ENCODE peak calls at places on chromosomes 12 and 14, in four cellular contexts. One of them, this sample, is unnamed.

GRCh38 chr14:73521229-73521628 is 15.7 kb upstream of the ACOT1 start:
- DNase-seq in GM12878: no peak
- DNase-seq in HepG2: no peak
- DNase-seq in H1: no peak
- DNase-seq in this sample: no peak

GRCh38 chr14:73591690-73592448 is at the start of gene ACOT4:
- DNase-seq in HepG2: no peak
- DNase-seq in H1: no peak
- DNase-seq in GM12878: no peak
- DNase-seq in this sample: no peak

GRCh38 chr12:76643438-76643837 is 83.9 kb upstream of the OSBPL8 start:
- DNase-seq in H1: no peak
- DNase-seq in GM12878: no peak
- DNase-seq in HepG2: no peak
- DNase-seq in this sample: no peak

GRCh38 chr14:71465316-71465715 is 466.9 kb upstream of the RGS6 start:
- DNase-seq in HepG2: no peak
- DNase-seq in GM12878: no peak
- DNase-seq in H1: no peak
- DNase-seq in this sample: no peak

GRCh38 chr14:92865674-92866073 is 57.3 kb upstream of the CHGA start:
- DNase-seq in GM12878: no peak
- DNase-seq in H1: no peak
- DNase-seq in HepG2: no peak
- DNase-seq in this sample: no peak

GRCh38 chr12:89379100-89379838 is 27.0 kb upstream of the DUSP6 start:
- DNase-seq in GM12878: no peak
- DNase-seq in HepG2: peak; percentile 78
- DNase-seq in H1: no peak
- DNase-seq in this sample: no peak

GRCh38 chr12:88590851-88591250 is 10.6 kb upstream of the KITLG start:
- DNase-seq in HepG2: no peak
- DNase-seq in H1: no peak
- DNase-seq in GM12878: no peak
- DNase-seq in this sample: no peak

GRCh38 chr12:19462441-19462840 is 23.1 kb downstream of the AEBP2 start:
- DNase-seq in GM12878: no peak
- DNase-seq in HepG2: no peak
- DNase-seq in H1: no peak
- DNase-seq in this sample: no peak

GRCh38 chr14:31025335-31026075 is at the start of gene AP4S1:
- DNase-seq in GM12878: no peak
- DNase-seq in HepG2: peak; percentile 57
- DNase-seq in H1: no peak
- DNase-seq in this sample: peak; percentile 16

GRCh38 chr12:104467346-104467837 is 10.6 kb downstream of the CHST11 start:
- DNase-seq in GM12878: no peak
- DNase-seq in H1: no peak
- DNase-seq in HepG2: no peak
- DNase-seq in this sample: no peak
- H3K4me1 ChIP-seq in GM12878: peaks cover 61% of the 10 kb centered on the region
- H3K4me1 ChIP-seq in H1: no peaks in the 10 kb centered on the region
- H3K4me1 ChIP-seq in HepG2: no peaks in the 10 kb centered on the region
- H3K4me1 ChIP-seq in this sample: no peaks in the 10 kb centered on the region

DNA sequence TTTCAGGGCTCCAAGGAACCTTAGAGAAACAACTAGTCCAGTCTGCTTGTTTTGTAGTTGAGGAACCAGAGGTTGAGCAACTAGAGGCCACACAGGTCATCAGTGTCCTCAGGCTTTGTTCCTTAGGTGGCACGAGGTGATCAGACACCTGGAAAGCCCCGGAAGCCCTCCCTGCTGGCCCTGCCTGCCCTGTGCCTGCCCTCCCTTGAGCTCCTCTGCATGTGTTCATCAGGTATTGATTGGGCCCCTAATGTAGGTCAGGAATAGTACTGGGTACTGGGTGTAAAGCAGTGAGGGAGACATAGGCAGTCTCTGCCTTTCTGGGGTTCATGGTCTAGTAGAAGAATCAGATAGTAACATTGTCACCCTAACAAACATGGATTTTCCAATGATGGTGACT is 114.3 kb downstream of the TSPAN9 start:
- DNase-seq in HepG2: no peak
- DNase-seq in H1: no peak
- DNase-seq in GM12878: no peak
- DNase-seq in this sample: no peak
- H3K27me3 ChIP-seq in HepG2: no peaks in the 10 kb centered on the region
- H3K27me3 ChIP-seq in H1: no peaks in the 10 kb centered on the region
- H3K27me3 ChIP-seq in GM12878: peaks cover 9% of the 10 kb centered on the region
- H3K27me3 ChIP-seq in this sample: no peaks in the 10 kb centered on the region

GRCh38 chr12:52629251-52630103 is 11.1 kb upstream of the KRT73 start:
- DNase-seq in GM12878: no peak
- DNase-seq in H1: no peak
- DNase-seq in HepG2: no peak
- DNase-seq in this sample: no peak

GRCh38 chr12:52631264-52631663 is 12.9 kb upstream of the KRT73 start:
- DNase-seq in GM12878: no peak
- DNase-seq in H1: no peak
- DNase-seq in HepG2: no peak
- DNase-seq in this sample: no peak

GRCh38 chr12:52631676-52632459 is 13.5 kb upstream of the KRT73 start:
- DNase-seq in HepG2: no peak
- DNase-seq in GM12878: no peak
- DNase-seq in H1: no peak
- DNase-seq in this sample: no peak

GRCh38 chr12:52630104-52630500 is 11.7 kb upstream of the KRT73 start:
- DNase-seq in HepG2: no peak
- DNase-seq in GM12878: no peak
- DNase-seq in H1: no peak
- DNase-seq in this sample: no peak

DNA sequence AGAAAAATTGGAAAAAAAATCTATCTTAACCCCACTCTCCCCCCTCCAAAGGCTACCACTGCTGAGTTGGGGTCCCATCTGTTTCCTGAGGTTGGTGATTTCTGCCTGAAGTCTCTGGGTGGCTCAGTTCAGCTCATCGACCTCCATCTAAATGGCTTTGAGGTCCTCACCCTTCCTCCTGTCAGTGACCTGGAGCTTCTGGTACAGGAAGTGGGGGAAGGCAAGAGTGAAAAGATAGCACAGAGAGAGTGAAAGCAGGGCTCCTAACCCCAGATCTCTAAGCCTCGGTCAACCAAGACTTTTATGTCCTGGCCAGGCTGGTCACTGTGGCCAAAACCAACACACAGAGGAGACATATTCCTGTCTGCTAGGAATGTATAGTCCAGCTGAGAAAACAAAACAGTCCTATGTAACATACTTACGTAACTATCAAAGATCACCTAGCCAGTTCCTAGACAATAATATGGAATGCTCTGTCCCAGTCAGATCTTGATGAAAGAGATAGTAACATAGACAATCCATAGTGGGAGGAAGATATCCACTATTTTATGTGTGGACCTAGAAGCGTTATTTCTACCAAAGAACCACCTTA is 12.3 kb upstream of the KRT73 start:
- DNase-seq in GM12878: no peak
- DNase-seq in HepG2: no peak
- DNase-seq in H1: no peak
- DNase-seq in this sample: no peak
- TF ChIP-seq SUZ12 in GM12878: no peak
- TF ChIP-seq SUZ12 in HepG2: no peak
- TF ChIP-seq SUZ12 in H1: no peak
- TF ChIP-seq SUZ12 in this sample: no peak

DNA sequence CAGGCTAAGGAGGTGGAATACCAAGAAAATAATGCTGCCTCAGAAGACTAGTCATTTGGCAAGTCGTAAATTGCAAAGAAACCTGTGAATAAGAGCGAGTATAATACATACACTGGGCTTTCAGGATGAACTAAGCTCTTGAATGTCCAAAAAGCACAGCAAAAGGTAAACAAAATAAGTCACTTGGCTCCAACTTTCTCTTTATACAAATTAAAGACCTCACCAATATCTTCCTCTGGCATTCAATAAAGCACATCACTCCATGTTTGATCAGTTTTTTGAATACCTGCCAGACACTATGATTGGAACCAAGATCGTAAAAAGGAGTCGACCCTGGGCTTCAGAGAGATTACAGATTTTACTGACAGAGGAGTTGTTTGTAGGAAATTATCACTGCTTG is 3.5 kb downstream of the DICER1 start:
- DNase-seq in GM12878: no peak
- DNase-seq in HepG2: no peak
- DNase-seq in H1: no peak
- DNase-seq in this sample: no peak
- H3K4me1 ChIP-seq in GM12878: peaks cover 12% of the 10 kb centered on the region
- H3K4me1 ChIP-seq in HepG2: peaks cover 63% of the 10 kb centered on the region
- H3K4me1 ChIP-seq in H1: peaks cover 2% of the 10 kb centered on the region
- H3K4me1 ChIP-seq in this sample: no peaks in the 10 kb centered on the region

GRCh38 chr14:99272669-99273024 is 650 bp upstream of the BCL11B start:
- DNase-seq in GM12878: no peak
- DNase-seq in H1: no peak
- DNase-seq in HepG2: no peak
- DNase-seq in this sample: no peak
- H3K27me3 ChIP-seq in GM12878: peaks cover 10% of the 10 kb centered on the region
- H3K27me3 ChIP-seq in H1: peaks cover 3% of the 10 kb centered on the region
- H3K27me3 ChIP-seq in HepG2: peaks cover 7% of the 10 kb centered on the region
- H3K27me3 ChIP-seq in this sample: peaks cover 52% of the 10 kb centered on the region

GRCh38 chr12:13390921-13391320 is 194.4 kb downstream of the EMP1 start:
- DNase-seq in HepG2: no peak
- DNase-seq in GM12878: no peak
- DNase-seq in H1: no peak
- DNase-seq in this sample: no peak

GRCh38 chr12:13386269-13387039 is 189.9 kb downstream of the EMP1 start:
- DNase-seq in H1: no peak
- DNase-seq in HepG2: no peak
- DNase-seq in GM12878: no peak
- DNase-seq in this sample: peak; percentile 72

GRCh38 chr12:13387074-13387473 is 190.5 kb downstream of the EMP1 start:
- DNase-seq in HepG2: no peak
- DNase-seq in H1: no peak
- DNase-seq in GM12878: no peak
- DNase-seq in this sample: no peak

GRCh38 chr12:13390381-13390856 is 193.9 kb downstream of the EMP1 start:
- DNase-seq in GM12878: no peak
- DNase-seq in HepG2: no peak
- DNase-seq in H1: no peak
- DNase-seq in this sample: no peak
- TF ChIP-seq SUZ12 in GM12878: no peak
- TF ChIP-seq SUZ12 in HepG2: no peak
- TF ChIP-seq SUZ12 in H1: no peak
- TF ChIP-seq SUZ12 in this sample: no peak

GRCh38 chr14:104109121-104109541 is 23.6 kb downstream of the ASPG start:
- DNase-seq in HepG2: no peak
- DNase-seq in GM12878: no peak
- DNase-seq in H1: no peak
- DNase-seq in this sample: no peak

GRCh38 chr14:104106471-104106991 is 21.0 kb downstream of the ASPG start:
- DNase-seq in GM12878: no peak
- DNase-seq in H1: no peak
- DNase-seq in HepG2: no peak
- DNase-seq in this sample: no peak

GRCh38 chr14:104107101-104107581 is 21.6 kb downstream of the ASPG start:
- DNase-seq in HepG2: no peak
- DNase-seq in H1: no peak
- DNase-seq in GM12878: no peak
- DNase-seq in this sample: no peak

GRCh38 chr14:104108570-104109060 is 23.1 kb downstream of the ASPG start:
- DNase-seq in H1: no peak
- DNase-seq in HepG2: no peak
- DNase-seq in GM12878: no peak
- DNase-seq in this sample: no peak

GRCh38 chr14:104107611-104108569 is 22.4 kb downstream of the ASPG start:
- DNase-seq in H1: no peak
- DNase-seq in HepG2: no peak
- DNase-seq in GM12878: no peak
- DNase-seq in this sample: no peak
- H3K4me1 ChIP-seq in H1: peaks cover 2% of the 10 kb centered on the region
- H3K4me1 ChIP-seq in HepG2: no peaks in the 10 kb centered on the region
- H3K4me1 ChIP-seq in GM12878: no peaks in the 10 kb centered on the region
- H3K4me1 ChIP-seq in this sample: peaks cover 29% of the 10 kb centered on the region